ENCODE peak calls at places on chromosomes 6 and 20, in nine cellular contexts. K is colonic mucosa, P is neural progenitor cell, E is heart right ventricle, M is lower leg skin, T is endodermal cell, L is fibroblast of pulmonary artery, Z is fibroblast of lung, Y is cardiac fibroblast. S is an unnamed sample.

GRCh38 chr6:69593706-69594105 is 203.1 kb downstream of the LMBRD1 start:
- DNase-seq in K (no peak), P (peak), E (no peak), M (no peak), T (no peak), L (no peak), Z (no peak), Y (no peak), S (no peak)

GRCh38 chr6:31829633-31830492 is 2.3 kb downstream of the HSPA1B start:
- DNase-seq in K (peak), P (peak), E (no peak), M (no peak), T (no peak), L (peak), Z (no peak), Y (peak), S (peak)

GRCh38 chr20:46400253-46400652 is 6.2 kb downstream of the ELMO2 start:
- DNase-seq in K (no peak), P (no peak), E (peak), M (peak), T (peak), L (peak), Z (peak), Y (peak), S (peak)

GRCh38 chr6:80029442-80029841 is 25.0 kb downstream of the TTK start:
- DNase-seq in K (no peak), P (no peak), E (no peak), M (no peak), T (no peak), L (no peak), Z (no peak), Y (no peak), S (no peak)

GRCh38 chr6:111985202-111985731 is 68.6 kb upstream of the CCN6 start:
- DNase-seq in K (no peak), P (no peak), E (no peak), M (peak), T (peak), L (peak), Z (peak), Y (peak), S (peak)

GRCh38 chr6:71982385-71982784 is 96.0 kb downstream of the RIMS1 start:
- DNase-seq in K (no peak), P (no peak), E (no peak), M (no peak), T (no peak), L (no peak), Z (no peak), Y (no peak), S (no peak)

GRCh38 chr20:49747707-49748524 is 34.2 kb upstream of the B4GALT5 start:
- DNase-seq in K (peak), P (no peak), E (peak), M (peak), T (peak), L (peak), Z (peak), Y (peak), S (peak)

GRCh38 chr6:7338031-7338430 is 25.0 kb upstream of the SSR1 start:
- DNase-seq in K (no peak), P (no peak), E (no peak), M (no peak), T (no peak), L (no peak), Z (no peak), Y (no peak), S (no peak)

GRCh38 chr6:105209950-105210706 is 30.3 kb upstream of the POPDC3 start:
- DNase-seq in K (no peak), P (no peak), E (no peak), M (no peak), T (no peak), L (peak), Z (peak), Y (peak), S (peak)

GRCh38 chr6:169977434-169978265 is 226.2 kb downstream of the ERMARD start:
- DNase-seq in K (no peak), P (no peak), E (no peak), M (no peak), T (no peak), L (no peak), Z (no peak), Y (no peak), S (no peak)

GRCh38 chr6:144415014-144415413 is 129.9 kb downstream of the UTRN start:
- DNase-seq in K (no peak), P (no peak), E (no peak), M (no peak), T (no peak), L (peak), Z (peak), Y (peak), S (peak)

GRCh38 chr6:46014511-46015118 is 1.0 kb downstream of the CLIC5 start:
- DNase-seq in K (peak), P (peak), E (peak), M (no peak), T (peak), L (no peak), Z (no peak), Y (no peak), S (no peak)

GRCh38 chr20:49361872-49362663 is 84.2 kb upstream of the ZNFX1 start:
- DNase-seq in K (no peak), P (no peak), E (no peak), M (no peak), T (no peak), L (no peak), Z (no peak), Y (no peak), S (no peak)

GRCh38 chr20:16191496-16191895 is 381.8 kb downstream of the KIF16B start:
- DNase-seq in K (no peak), P (no peak), E (no peak), M (no peak), T (no peak), L (no peak), Z (no peak), Y (no peak), S (no peak)

GRCh38 chr6:166523782-166524569 is 62.5 kb downstream of the RAMACL start:
- DNase-seq in K (no peak), P (no peak), E (no peak), M (no peak), T (no peak), L (no peak), Z (no peak), Y (no peak), S (no peak)

GRCh38 chr6:12024715-12025434 is 12.8 kb downstream of the HIVEP1 start:
- DNase-seq in K (no peak), P (no peak), E (no peak), M (no peak), T (no peak), L (peak), Z (peak), Y (peak), S (peak)

GRCh38 chr20:54173653-54174451 is at the start of gene CYP24A1:
- DNase-seq in K (no peak), P (peak), E (no peak), M (no peak), T (peak), L (no peak), Z (no peak), Y (no peak), S (peak)

GRCh38 chr6:170111816-170112582 is 178.9 kb downstream of the DLL1 start:
- DNase-seq in K (no peak), P (no peak), E (peak), M (no peak), T (peak), L (no peak), Z (no peak), Y (no peak), S (no peak)

GRCh38 chr6:42659806-42660205 is 62.6 kb downstream of the PRPH2 start:
- DNase-seq in K (no peak), P (no peak), E (no peak), M (no peak), T (no peak), L (no peak), Z (no peak), Y (no peak), S (no peak)

GRCh38 chr6:42653851-42654250 is 68.5 kb downstream of the PRPH2 start:
- DNase-seq in K (no peak), P (no peak), E (no peak), M (no peak), T (no peak), L (no peak), Z (no peak), Y (no peak), S (no peak)
- TF ChIP-seq CTCF in K (no peak), P (no peak), E (no peak), M (no peak), T (no peak), L (no peak), Z (no peak), Y (no peak), S (no peak)

DNA sequence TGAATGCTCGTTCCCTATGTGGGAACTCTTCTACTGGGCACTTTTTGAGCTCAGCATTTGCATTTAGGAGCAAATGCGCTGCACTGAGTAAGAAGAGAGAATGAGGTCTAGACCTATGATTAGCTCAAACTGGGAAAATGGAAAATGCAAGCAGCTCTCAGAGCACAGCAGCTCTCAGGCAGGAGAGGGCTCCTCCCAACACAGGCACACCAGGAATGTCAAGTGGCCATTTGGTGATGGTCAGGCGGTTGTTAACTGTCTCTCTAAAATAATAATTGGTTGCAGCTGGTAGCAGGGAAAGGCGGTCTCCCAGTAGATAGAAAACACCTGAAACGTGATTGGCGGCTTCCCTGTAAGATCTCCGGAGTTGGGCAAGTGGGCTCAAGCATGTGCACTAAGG is 162.0 kb upstream of the ECI2 start:
- DNase-seq in K (no peak), P (no peak), E (no peak), M (no peak), T (no peak), L (no peak), Z (no peak), Y (no peak), S (no peak)
- H3K4me3 ChIP-seq in K (no peak), P (no peak), E (no peak), M (no peak), T (no peak), L (no peak), Z (no peak), Y (no peak), S (no peak)

GRCh38 chr6:159806021-159806458 is 6.0 kb downstream of the PNLDC1 start:
- DNase-seq in K (no peak), P (no peak), E (no peak), M (no peak), T (no peak), L (no peak), Z (peak), Y (peak), S (peak)
- TF ChIP-seq CTCF in K (no peak), P (no peak), E (no peak), M (no peak), T (no peak), L (no peak), Z (no peak), Y (no peak), S (no peak)

GRCh38 chr20:37314617-37315292 is 25.3 kb downstream of the MANBAL start:
- DNase-seq in K (no peak), P (no peak), E (no peak), M (no peak), T (peak), L (no peak), Z (no peak), Y (peak), S (peak)

GRCh38 chr20:37314099-37314498 is 24.6 kb downstream of the MANBAL start:
- DNase-seq in K (no peak), P (no peak), E (no peak), M (no peak), T (no peak), L (no peak), Z (no peak), Y (no peak), S (no peak)

GRCh38 chr20:37316775-37317170 is 27.3 kb downstream of the MANBAL start:
- DNase-seq in K (no peak), P (no peak), E (no peak), M (no peak), T (no peak), L (no peak), Z (no peak), Y (no peak), S (no peak)

GRCh38 chr20:37316116-37316774 is 26.8 kb downstream of the MANBAL start:
- DNase-seq in K (no peak), P (peak), E (no peak), M (no peak), T (no peak), L (no peak), Z (no peak), Y (no peak), S (no peak)

DNA sequence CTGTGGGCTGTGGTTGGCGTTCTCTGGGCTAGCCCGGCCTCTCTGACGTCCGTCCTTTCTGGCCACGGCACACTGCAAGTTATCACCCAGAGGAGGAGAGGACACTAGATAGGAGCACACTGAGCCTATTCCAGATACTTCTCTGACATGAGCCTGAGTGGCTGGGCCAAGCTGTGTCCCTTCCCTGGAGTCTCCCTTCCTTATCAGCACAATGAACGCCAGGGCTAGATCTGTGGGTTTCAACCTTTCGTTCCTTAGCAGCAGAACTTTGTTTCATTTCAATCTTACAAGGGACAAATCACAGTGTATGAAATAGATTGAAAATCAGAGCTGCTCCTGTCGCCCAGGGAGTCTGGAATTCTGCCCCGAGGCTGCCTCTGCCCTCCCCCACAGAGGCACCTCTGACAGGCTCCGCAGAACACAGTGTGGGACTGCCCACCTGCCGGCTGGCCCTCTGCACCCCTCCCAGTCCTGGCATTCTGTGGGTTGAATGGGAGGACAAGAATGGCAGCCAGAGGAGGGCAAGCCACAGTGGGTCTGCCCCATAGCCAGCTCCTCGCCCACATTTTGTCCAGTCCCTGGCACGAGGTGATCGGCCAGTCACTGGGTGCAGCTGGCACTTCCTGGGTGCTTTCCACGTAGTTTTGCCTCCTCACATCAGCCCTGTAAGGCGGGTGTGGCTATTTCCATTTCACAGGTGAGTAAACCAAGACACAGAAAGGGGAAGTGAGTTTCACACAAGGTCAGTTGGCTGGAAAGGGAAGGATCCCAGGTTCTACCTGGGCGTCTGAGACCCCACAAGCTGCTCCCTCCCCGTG is 26.0 kb downstream of the MANBAL start:
- DNase-seq in K (no peak), P (no peak), E (peak), M (peak), T (no peak), L (peak), Z (peak), Y (peak), S (peak)
- H3K4me3 ChIP-seq in K (no peak), P (no peak), E (no peak), M (no peak), T (no peak), L (no peak), Z (no peak), Y (no peak), S (no peak)

S was measured in fibroblast of villous mesenchyme.